ENCODE peak calls at places on chromosomes 16 and 17, in nine cellular contexts. O is mucosa of descending colon, I is ovary, Y is prostate gland, U is cardiac fibroblast, T is lower leg skin, E is Calu3, J is OCI-LY7, R is A549. A is an unnamed sample.
A peak's percentile ranks its signal among the peaks of the same experiment; 100 is the strongest.

GRCh38 chr16:4767872-4768548 is 1.0 kb upstream of the ZNF500 start:
- DNase-seq in O (peak; percentile 51), I (peak; percentile 50), Y (no peak), U (peak; percentile 14), T (no peak), E (peak; percentile 52), J (peak; percentile 41), R (no peak), A (no peak)

GRCh38 chr17:82076018-82076784 is 10.6 kb upstream of the DUS1L start:
- DNase-seq in O (no peak), I (no peak), Y (no peak), U (no peak), T (no peak), E (no peak), J (no peak), R (no peak), A (no peak)

GRCh38 chr16:5428932-5429331 is 331.3 kb upstream of the EEF2KMT start:
- DNase-seq in O (peak; percentile 58), I (no peak), Y (no peak), U (no peak), T (no peak), E (peak; percentile 15), J (no peak), R (no peak), A (no peak)

GRCh38 chr17:82836823-82837357 is 2.9 kb downstream of the ZNF750 start:
- DNase-seq in O (no peak), I (peak; percentile 31), Y (no peak), U (no peak), T (no peak), E (no peak), J (no peak), R (no peak), A (no peak)

GRCh38 chr17:28634211-28634865 is 10.6 kb downstream of the BLTP2 start:
- DNase-seq in O (no peak), I (no peak), Y (no peak), U (no peak), T (no peak), E (no peak), J (no peak), R (no peak), A (no peak)

GRCh38 chr16:56645311-56645710 is 6.4 kb upstream of the MT1B start:
- DNase-seq in O (no peak), I (no peak), Y (no peak), U (no peak), T (no peak), E (no peak), J (no peak), R (no peak), A (no peak)

GRCh38 chr17:66865151-66865550 is 30.2 kb downstream of the CACNG5 start:
- DNase-seq in O (no peak), I (no peak), Y (no peak), U (no peak), T (no peak), E (no peak), J (no peak), R (no peak), A (no peak)

GRCh38 chr16:77564791-77565390 is 130.1 kb upstream of the ADAMTS18 start:
- DNase-seq in O (no peak), I (no peak), Y (no peak), U (peak; percentile 22), T (no peak), E (no peak), J (no peak), R (no peak), A (no peak)

GRCh38 chr16:54066451-54067056 is 220.0 kb downstream of the IRX3 start:
- DNase-seq in O (no peak), I (no peak), Y (no peak), U (peak; percentile 10), T (no peak), E (no peak), J (no peak), R (no peak), A (no peak)

GRCh38 chr16:813204-813915 is 12.8 kb upstream of the GNG13 start:
- DNase-seq in O (no peak), I (peak; percentile 69), Y (no peak), U (peak; percentile 34), T (no peak), E (peak; percentile 76), J (peak; percentile 44), R (peak; percentile 63), A (peak; percentile 78)

GRCh38 chr16:85913688-85914422 is 14.9 kb downstream of the IRF8 start:
- DNase-seq in O (peak; percentile 34), I (no peak), Y (no peak), U (no peak), T (no peak), E (no peak), J (no peak), R (no peak), A (no peak)

GRCh38 chr16:66617010-66617434 is 12.5 kb downstream of the CMTM3 start:
- DNase-seq in O (no peak), I (no peak), Y (no peak), U (no peak), T (no peak), E (no peak), J (no peak), R (no peak), A (no peak)

GRCh38 chr17:57001541-57001940 is 23.6 kb downstream of the SCPEP1 start:
- DNase-seq in O (no peak), I (no peak), Y (no peak), U (no peak), T (no peak), E (no peak), J (peak; percentile 21), R (no peak), A (no peak)

GRCh38 chr16:13176711-13177110 is 275.3 kb downstream of the SHISA9 start:
- DNase-seq in O (no peak), I (no peak), Y (no peak), U (no peak), T (no peak), E (no peak), J (no peak), R (no peak), A (no peak)

GRCh38 chr16:10678655-10679054 is 16.1 kb downstream of the TEKT5 start:
- DNase-seq in O (no peak), I (no peak), Y (no peak), U (no peak), T (peak; percentile 63), E (no peak), J (no peak), R (no peak), A (no peak)

GRCh38 chr16:23773339-23773738 is 18.5 kb downstream of the CHP2 start:
- DNase-seq in O (no peak), I (no peak), Y (no peak), U (no peak), T (no peak), E (no peak), J (no peak), R (no peak), A (no peak)

GRCh38 chr17:37743612-37743874 is 1.3 kb downstream of the HNF1B start:
- DNase-seq in O (peak; percentile 81), I (no peak), Y (no peak), U (no peak), T (no peak), E (peak; percentile 91), J (no peak), R (peak; percentile 91), A (peak; percentile 61)

GRCh38 chr16:3012246-3012645 is 477 bp upstream of the CLDN9 start:
- DNase-seq in O (no peak), I (no peak), Y (no peak), U (no peak), T (no peak), E (peak; percentile 49), J (no peak), R (no peak), A (no peak)

GRCh38 chr17:78072961-78073360 is 55.6 kb downstream of the TMC6 start:
- DNase-seq in O (no peak), I (no peak), Y (no peak), U (no peak), T (no peak), E (no peak), J (no peak), R (no peak), A (no peak)

GRCh38 chr17:65287040-65287439 is 149.9 kb downstream of the RGS9 start:
- DNase-seq in O (no peak), I (no peak), Y (no peak), U (peak; percentile 61), T (peak; percentile 34), E (no peak), J (no peak), R (no peak), A (no peak)

GRCh38 chr17:75654176-75654575 is 12.8 kb downstream of the RECQL5 start:
- DNase-seq in O (no peak), I (peak; percentile 3), Y (no peak), U (no peak), T (no peak), E (no peak), J (no peak), R (no peak), A (no peak)
- TF ChIP-seq CTCF in O (no peak), I (no peak), Y (no peak), U (no peak), T (no peak), E (no peak), J (peak; percentile 56), R (peak; percentile 52), A (no peak)

GRCh38 chr17:72479113-72479512 is 358.3 kb downstream of the SOX9 start:
- DNase-seq in O (no peak), I (no peak), Y (no peak), U (no peak), T (no peak), E (no peak), J (no peak), R (no peak), A (no peak)
- TF ChIP-seq CTCF in O (no peak), I (no peak), Y (no peak), U (no peak), T (no peak), E (no peak), J (peak; percentile 56), R (peak; percentile 26), A (no peak)

GRCh38 chr17:54754560-54754959 is 146.1 kb upstream of the TOM1L1 start:
- DNase-seq in O (no peak), I (no peak), Y (no peak), U (no peak), T (no peak), E (no peak), J (peak; percentile 18), R (no peak), A (peak; percentile 12)
- TF ChIP-seq CTCF in O (no peak), I (no peak), Y (no peak), U (no peak), T (no peak), E (no peak), J (peak; percentile 77), R (peak; percentile 19), A (no peak)

DNA sequence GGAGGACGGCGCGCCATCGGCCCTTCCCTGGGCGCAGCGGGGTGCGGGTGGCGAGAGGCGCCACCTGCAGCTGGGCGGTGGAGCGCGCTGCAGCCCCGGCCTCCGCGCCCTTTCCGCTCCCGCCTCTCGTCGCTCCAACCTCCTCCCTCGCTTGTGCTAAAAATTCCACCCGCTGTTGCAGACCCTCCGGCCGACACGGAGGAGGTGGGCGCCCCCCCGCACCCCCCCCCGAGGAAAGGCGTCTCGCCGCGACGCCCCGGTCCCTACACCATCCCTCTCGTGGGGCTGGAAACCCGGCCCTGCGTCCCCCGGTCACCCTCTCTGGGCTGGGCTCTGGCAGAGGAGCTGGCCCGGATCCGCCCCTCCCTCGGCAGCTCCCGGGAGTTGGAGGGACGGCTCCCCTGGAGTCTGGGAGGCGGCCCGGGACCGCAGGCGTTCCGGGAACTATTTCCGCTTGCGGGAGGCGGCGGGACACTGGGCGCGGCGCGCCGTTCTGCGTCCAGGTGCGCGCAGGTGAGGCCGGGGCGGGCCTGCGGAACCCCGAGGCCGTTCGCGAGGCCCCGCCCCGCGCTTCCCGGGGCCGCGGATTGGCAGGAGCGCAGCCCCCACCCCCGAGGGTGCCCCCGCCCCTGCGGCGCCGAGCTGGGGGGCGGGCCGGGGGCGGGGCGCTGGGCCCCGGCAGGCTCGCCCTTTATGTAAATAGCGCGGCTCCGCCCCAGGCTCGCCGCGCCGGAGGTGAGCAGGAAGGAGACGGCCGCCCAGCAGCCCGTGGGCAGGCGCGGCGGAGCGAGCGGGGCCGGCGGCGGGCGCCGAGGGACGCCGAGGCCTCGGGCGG is at the start of gene LLGL2:
- DNase-seq in O (peak; percentile 97), I (peak; percentile 82), Y (peak; percentile 89), U (peak; percentile 50), T (peak; percentile 94), E (peak; percentile 96), J (peak; percentile 94), R (peak; percentile 93), A (peak; percentile 96)
- TF ChIP-seq CTCF in O (no peak), I (peak; percentile 43), Y (peak; percentile 51), U (no peak), T (no peak), E (peak; percentile 43), J (peak; percentile 75), R (peak; percentile 69), A (peak; percentile 50)